ENCODE peak calls at places on chromosomes 2 and 18, in nine cellular contexts. Y is lower lobe of right lung; U is activated naive CD8-positive, alpha-beta T cell treated with anti-CD3 and anti-CD28 coated beads, Interleukin-2, amount 50 U/mL, for 24 hours; E is activated T-cell treated with anti-CD3 and anti-CD28 coated beads, Interleukin-2, amount 50 U/mL, for 4 hours; R is right lobe of liver; I is mucosa of descending colon; O is naive thymus-derived CD8-positive, alpha-beta T cell; M is sciatic nerve; G is activated naive CD4-positive, alpha-beta T cell treated with anti-CD3 and anti-CD28 coated beads, Interleukin-2, amount 50 U/mL, for 72 hours. F is an unnamed sample.

GRCh38 chr18:22031581-22031980 is 137.8 kb upstream of the GATA6 start:
- ATAC-seq in Y (no peak), U (no peak), E (no peak), R (no peak), I (peak; percentile 65), O (no peak), M (no peak), G (no peak), F (no peak)

GRCh38 chr2:59776726-59777008 is 776.8 kb downstream of the BCL11A start:
- ATAC-seq in Y (no peak), U (no peak), E (no peak), R (no peak), I (no peak), O (no peak), M (peak; percentile 20), G (no peak), F (no peak)

GRCh38 chr2:165287083-165287778 is 48.0 kb downstream of the SCN2A start:
- ATAC-seq in Y (peak; percentile 94), U (no peak), E (no peak), R (no peak), I (no peak), O (no peak), M (no peak), G (no peak), F (no peak)

GRCh38 chr18:9612989-9613388 is 1.4 kb downstream of the PPP4R1 start:
- ATAC-seq in Y (no peak), U (no peak), E (no peak), R (no peak), I (no peak), O (no peak), M (no peak), G (peak; percentile 66), F (peak; percentile 60)

GRCh38 chr2:203170502-203170901 is 68.3 kb upstream of the CYP20A1 start:
- ATAC-seq in Y (no peak), U (no peak), E (no peak), R (no peak), I (no peak), O (no peak), M (no peak), G (no peak), F (no peak)

GRCh38 chr2:15594291-15595256 is 2.9 kb downstream of the DDX1 start:
- ATAC-seq in Y (no peak), U (no peak), E (no peak), R (no peak), I (no peak), O (no peak), M (no peak), G (no peak), F (no peak)

GRCh38 chr2:54968561-54969218 is 81.6 kb downstream of the RTN4 start:
- ATAC-seq in Y (peak; percentile 19), U (no peak), E (no peak), R (no peak), I (no peak), O (no peak), M (no peak), G (no peak), F (no peak)

GRCh38 chr18:72201032-72201431 is 343.1 kb downstream of the CBLN2 start:
- ATAC-seq in Y (no peak), U (no peak), E (no peak), R (no peak), I (no peak), O (no peak), M (no peak), G (no peak), F (no peak)

GRCh38 chr2:28628506-28628905 is 123.1 kb upstream of the PPP1CB start:
- ATAC-seq in Y (no peak), U (no peak), E (no peak), R (no peak), I (no peak), O (no peak), M (no peak), G (no peak), F (no peak)

GRCh38 chr2:215269397-215270117 is 42.3 kb upstream of the ATIC start:
- ATAC-seq in Y (peak; percentile 81), U (no peak), E (no peak), R (peak; percentile 88), I (peak; percentile 64), O (no peak), M (peak; percentile 56), G (no peak), F (no peak)

GRCh38 chr2:20185176-20186022 is 39.5 kb downstream of the SDC1 start:
- ATAC-seq in Y (peak; percentile 50), U (no peak), E (no peak), R (peak; percentile 4), I (peak; percentile 4), O (no peak), M (peak; percentile 33), G (no peak), F (no peak)

GRCh38 chr2:218727502-218728165 is 17.0 kb downstream of the TTLL4 start:
- ATAC-seq in Y (no peak), U (no peak), E (no peak), R (peak; percentile 16), I (peak; percentile 47), O (no peak), M (no peak), G (no peak), F (peak; percentile 33)

GRCh38 chr2:2530334-2530733 is 199.3 kb upstream of the MYT1L start:
- ATAC-seq in Y (no peak), U (no peak), E (no peak), R (no peak), I (no peak), O (no peak), M (no peak), G (no peak), F (no peak)

GRCh38 chr2:241363316-241363879 is 7.3 kb downstream of the FARP2 start:
- ATAC-seq in Y (peak; percentile 54), U (no peak), E (no peak), R (peak; percentile 74), I (peak; percentile 67), O (no peak), M (no peak), G (no peak), F (no peak)

GRCh38 chr2:205902041-205902898 is 183.7 kb downstream of the INO80D start:
- ATAC-seq in Y (no peak), U (no peak), E (no peak), R (peak; percentile 64), I (peak; percentile 88), O (no peak), M (peak; percentile 78), G (no peak), F (no peak)

GRCh38 chr18:50218432-50219197 is 23.7 kb upstream of the MYO5B start:
- ATAC-seq in Y (peak; percentile 74), U (no peak), E (peak; percentile 51), R (peak; percentile 93), I (peak; percentile 74), O (no peak), M (no peak), G (peak; percentile 76), F (peak; percentile 60)

GRCh38 chr2:224260605-224261004 is 141.3 kb downstream of the FAM124B start:
- ATAC-seq in Y (no peak), U (no peak), E (peak; percentile 18), R (no peak), I (no peak), O (no peak), M (peak; percentile 61), G (peak; percentile 37), F (no peak)